ENCODE peak calls at places on chromosomes 2 and 18, in seven cellular contexts. One of them, this sample, is unnamed.

GRCh38 chr2:41750829-41751228 is 297.0 kb upstream of the PKDCC start:
- DNase-seq in activated gamma-delta T cell treated with Interleukin-2 at 50 U/mL for 16 hours: no peak
- DNase-seq in dorsolateral prefrontal cortex: no peak
- DNase-seq in NCI-H2081: no peak
- DNase-seq in RKO: no peak
- DNase-seq in adrenal gland: no peak
- DNase-seq in kidney epithelial cell: no peak
- DNase-seq in this sample: no peak

GRCh38 chr2:172279843-172280242 is 147.5 kb upstream of the ITGA6 start:
- DNase-seq in activated gamma-delta T cell treated with Interleukin-2 at 50 U/mL for 16 hours: no peak
- DNase-seq in NCI-H2081: peak; percentile 10
- DNase-seq in kidney epithelial cell: no peak
- DNase-seq in dorsolateral prefrontal cortex: no peak
- DNase-seq in adrenal gland: no peak
- DNase-seq in RKO: no peak
- DNase-seq in this sample: no peak

GRCh38 chr2:70919672-70920366 is 15.9 kb upstream of the ATP6V1B1 start:
- DNase-seq in activated gamma-delta T cell treated with Interleukin-2 at 50 U/mL for 16 hours: peak; percentile 67
- DNase-seq in kidney epithelial cell: peak; percentile 26
- DNase-seq in adrenal gland: peak; percentile 87
- DNase-seq in NCI-H2081: peak; percentile 55
- DNase-seq in RKO: peak; percentile 69
- DNase-seq in dorsolateral prefrontal cortex: no peak
- DNase-seq in this sample: peak; percentile 61

GRCh38 chr2:150689600-150689999 is 202.1 kb upstream of the RND3 start:
- DNase-seq in dorsolateral prefrontal cortex: no peak
- DNase-seq in kidney epithelial cell: no peak
- DNase-seq in adrenal gland: no peak
- DNase-seq in activated gamma-delta T cell treated with Interleukin-2 at 50 U/mL for 16 hours: no peak
- DNase-seq in RKO: no peak
- DNase-seq in NCI-H2081: no peak
- DNase-seq in this sample: no peak

GRCh38 chr2:86243950-86244733 is 44.9 kb downstream of the MRPL35 start:
- DNase-seq in activated gamma-delta T cell treated with Interleukin-2 at 50 U/mL for 16 hours: no peak
- DNase-seq in NCI-H2081: no peak
- DNase-seq in adrenal gland: no peak
- DNase-seq in RKO: no peak
- DNase-seq in kidney epithelial cell: no peak
- DNase-seq in dorsolateral prefrontal cortex: no peak
- DNase-seq in this sample: no peak

GRCh38 chr18:33369711-33370449 is 70.6 kb downstream of the CCDC178 start:
- DNase-seq in NCI-H2081: peak; percentile 14
- DNase-seq in dorsolateral prefrontal cortex: no peak
- DNase-seq in kidney epithelial cell: no peak
- DNase-seq in RKO: no peak
- DNase-seq in activated gamma-delta T cell treated with Interleukin-2 at 50 U/mL for 16 hours: no peak
- DNase-seq in adrenal gland: no peak
- DNase-seq in this sample: no peak

GRCh38 chr2:6186332-6187100 is 494.3 kb downstream of the SOX11 start:
- DNase-seq in activated gamma-delta T cell treated with Interleukin-2 at 50 U/mL for 16 hours: no peak
- DNase-seq in dorsolateral prefrontal cortex: no peak
- DNase-seq in RKO: no peak
- DNase-seq in NCI-H2081: no peak
- DNase-seq in kidney epithelial cell: peak; percentile 79
- DNase-seq in adrenal gland: peak; percentile 84
- DNase-seq in this sample: no peak

GRCh38 chr18:58716046-58716766 is 44.9 kb downstream of the MALT1 start:
- DNase-seq in adrenal gland: no peak
- DNase-seq in NCI-H2081: no peak
- DNase-seq in dorsolateral prefrontal cortex: no peak
- DNase-seq in kidney epithelial cell: no peak
- DNase-seq in activated gamma-delta T cell treated with Interleukin-2 at 50 U/mL for 16 hours: no peak
- DNase-seq in RKO: no peak
- DNase-seq in this sample: no peak

GRCh38 chr2:26587966-26588365 is 53.2 kb downstream of the CIB4 start:
- DNase-seq in kidney epithelial cell: no peak
- DNase-seq in adrenal gland: no peak
- DNase-seq in activated gamma-delta T cell treated with Interleukin-2 at 50 U/mL for 16 hours: no peak
- DNase-seq in RKO: no peak
- DNase-seq in NCI-H2081: peak; percentile 81
- DNase-seq in dorsolateral prefrontal cortex: peak; percentile 20
- DNase-seq in this sample: no peak

GRCh38 chr2:11420190-11420589 is 45.8 kb downstream of the E2F6 start:
- DNase-seq in dorsolateral prefrontal cortex: no peak
- DNase-seq in NCI-H2081: no peak
- DNase-seq in RKO: no peak
- DNase-seq in kidney epithelial cell: no peak
- DNase-seq in activated gamma-delta T cell treated with Interleukin-2 at 50 U/mL for 16 hours: no peak
- DNase-seq in adrenal gland: no peak
- DNase-seq in this sample: no peak

GRCh38 chr2:69222984-69223658 is 163.9 kb downstream of the GFPT1 start:
- DNase-seq in RKO: no peak
- DNase-seq in activated gamma-delta T cell treated with Interleukin-2 at 50 U/mL for 16 hours: no peak
- DNase-seq in kidney epithelial cell: no peak
- DNase-seq in adrenal gland: peak; percentile 58
- DNase-seq in NCI-H2081: no peak
- DNase-seq in dorsolateral prefrontal cortex: no peak
- DNase-seq in this sample: no peak

GRCh38 chr2:8344725-8345124 is 337.1 kb upstream of the ID2 start:
- DNase-seq in kidney epithelial cell: no peak
- DNase-seq in NCI-H2081: no peak
- DNase-seq in dorsolateral prefrontal cortex: no peak
- DNase-seq in activated gamma-delta T cell treated with Interleukin-2 at 50 U/mL for 16 hours: no peak
- DNase-seq in RKO: no peak
- DNase-seq in adrenal gland: no peak
- DNase-seq in this sample: no peak

GRCh38 chr2:53498210-53498609 is 269.4 kb upstream of the CHAC2 start:
- DNase-seq in activated gamma-delta T cell treated with Interleukin-2 at 50 U/mL for 16 hours: no peak
- DNase-seq in NCI-H2081: no peak
- DNase-seq in dorsolateral prefrontal cortex: no peak
- DNase-seq in adrenal gland: no peak
- DNase-seq in RKO: no peak
- DNase-seq in kidney epithelial cell: no peak
- DNase-seq in this sample: no peak

GRCh38 chr2:110866496-110866895 is 134.1 kb downstream of the ACOXL start:
- DNase-seq in activated gamma-delta T cell treated with Interleukin-2 at 50 U/mL for 16 hours: no peak
- DNase-seq in kidney epithelial cell: no peak
- DNase-seq in adrenal gland: no peak
- DNase-seq in dorsolateral prefrontal cortex: no peak
- DNase-seq in NCI-H2081: no peak
- DNase-seq in RKO: no peak
- DNase-seq in this sample: peak; percentile 56

GRCh38 chr2:112811841-112812306 is 24.7 kb downstream of the IL1B start:
- DNase-seq in activated gamma-delta T cell treated with Interleukin-2 at 50 U/mL for 16 hours: no peak
- DNase-seq in adrenal gland: no peak
- DNase-seq in dorsolateral prefrontal cortex: no peak
- DNase-seq in RKO: no peak
- DNase-seq in kidney epithelial cell: peak; percentile 69
- DNase-seq in NCI-H2081: no peak
- DNase-seq in this sample: no peak

GRCh38 chr2:240567137-240567871 is 980 bp upstream of the RNPEPL1 start:
- DNase-seq in RKO: peak; percentile 35
- DNase-seq in adrenal gland: peak; percentile 28
- DNase-seq in dorsolateral prefrontal cortex: peak; percentile 44
- DNase-seq in activated gamma-delta T cell treated with Interleukin-2 at 50 U/mL for 16 hours: peak; percentile 31
- DNase-seq in NCI-H2081: no peak
- DNase-seq in kidney epithelial cell: no peak
- DNase-seq in this sample: no peak

GRCh38 chr2:98578231-98578630 is 30.1 kb downstream of the COA5 start:
- DNase-seq in dorsolateral prefrontal cortex: no peak
- DNase-seq in adrenal gland: no peak
- DNase-seq in kidney epithelial cell: no peak
- DNase-seq in activated gamma-delta T cell treated with Interleukin-2 at 50 U/mL for 16 hours: no peak
- DNase-seq in RKO: no peak
- DNase-seq in NCI-H2081: no peak
- DNase-seq in this sample: no peak

GRCh38 chr2:67135201-67135600 is 261.9 kb upstream of the ETAA1 start:
- DNase-seq in adrenal gland: no peak
- DNase-seq in NCI-H2081: peak; percentile 93
- DNase-seq in dorsolateral prefrontal cortex: no peak
- DNase-seq in kidney epithelial cell: no peak
- DNase-seq in RKO: no peak
- DNase-seq in activated gamma-delta T cell treated with Interleukin-2 at 50 U/mL for 16 hours: no peak
- DNase-seq in this sample: no peak

GRCh38 chr2:26013668-26014067 is 20.2 kb upstream of the RAB10 start:
- DNase-seq in NCI-H2081: no peak
- DNase-seq in adrenal gland: no peak
- DNase-seq in activated gamma-delta T cell treated with Interleukin-2 at 50 U/mL for 16 hours: no peak
- DNase-seq in RKO: no peak
- DNase-seq in kidney epithelial cell: no peak
- DNase-seq in dorsolateral prefrontal cortex: no peak
- DNase-seq in this sample: no peak

GRCh38 chr2:230130668-230131364 is 62.1 kb upstream of the SLC16A14 start:
- DNase-seq in adrenal gland: peak; percentile 95
- DNase-seq in activated gamma-delta T cell treated with Interleukin-2 at 50 U/mL for 16 hours: no peak
- DNase-seq in kidney epithelial cell: peak; percentile 12
- DNase-seq in RKO: peak; percentile 77
- DNase-seq in NCI-H2081: no peak
- DNase-seq in dorsolateral prefrontal cortex: no peak
- DNase-seq in this sample: no peak

GRCh38 chr2:105187531-105187930 is 54.0 kb upstream of the GPR45 start:
- DNase-seq in adrenal gland: no peak
- DNase-seq in kidney epithelial cell: no peak
- DNase-seq in NCI-H2081: no peak
- DNase-seq in activated gamma-delta T cell treated with Interleukin-2 at 50 U/mL for 16 hours: no peak
- DNase-seq in dorsolateral prefrontal cortex: no peak
- DNase-seq in RKO: no peak
- DNase-seq in this sample: no peak

This sample was measured in stimulated activated CD4-positive, alpha-beta T cell treated with anti-CD3 and anti-CD28 coated beads, TNF-alpha, amount 100 ng/mL, for 48 hours.